ENCODE peak calls at places on chromosome 5, in seven cellular contexts. One of them, this sample, is unnamed.

GRCh38 chr5:17167171-17167891 is 50.1 kb upstream of the BASP1 start:
- DNase-seq in BJ: no peak
- DNase-seq in activated CD8-positive, alpha-beta T cell treated with anti-CD3 and anti-CD28 coated beads for 36 hours: no peak
- DNase-seq in psoas muscle: no peak
- DNase-seq in adrenal gland: no peak
- DNase-seq in cardiac muscle cell: no peak
- DNase-seq in fibroblast of pulmonary artery: no peak
- DNase-seq in this sample: no peak

GRCh38 chr5:74056789-74057164 is 430.8 kb downstream of the ARHGEF28 start:
- DNase-seq in adrenal gland: peak; percentile 23
- DNase-seq in cardiac muscle cell: peak; percentile 55
- DNase-seq in BJ: no peak
- DNase-seq in psoas muscle: no peak
- DNase-seq in activated CD8-positive, alpha-beta T cell treated with anti-CD3 and anti-CD28 coated beads for 36 hours: no peak
- DNase-seq in fibroblast of pulmonary artery: peak; percentile 67
- DNase-seq in this sample: no peak

GRCh38 chr5:64165500-64166200 is at the start of gene RNF180:
- DNase-seq in BJ: no peak
- DNase-seq in cardiac muscle cell: peak; percentile 54
- DNase-seq in fibroblast of pulmonary artery: peak; percentile 37
- DNase-seq in activated CD8-positive, alpha-beta T cell treated with anti-CD3 and anti-CD28 coated beads for 36 hours: peak; percentile 5
- DNase-seq in adrenal gland: peak; percentile 64
- DNase-seq in psoas muscle: peak; percentile 79
- DNase-seq in this sample: no peak

GRCh38 chr5:53130206-53130605 is 20.6 kb upstream of the MOCS2 start:
- DNase-seq in activated CD8-positive, alpha-beta T cell treated with anti-CD3 and anti-CD28 coated beads for 36 hours: no peak
- DNase-seq in adrenal gland: no peak
- DNase-seq in fibroblast of pulmonary artery: peak; percentile 17
- DNase-seq in cardiac muscle cell: peak; percentile 54
- DNase-seq in BJ: no peak
- DNase-seq in psoas muscle: no peak
- DNase-seq in this sample: no peak

GRCh38 chr5:64299805-64300204 is 134.2 kb downstream of the RNF180 start:
- DNase-seq in fibroblast of pulmonary artery: peak; percentile 17
- DNase-seq in activated CD8-positive, alpha-beta T cell treated with anti-CD3 and anti-CD28 coated beads for 36 hours: no peak
- DNase-seq in BJ: no peak
- DNase-seq in cardiac muscle cell: no peak
- DNase-seq in adrenal gland: no peak
- DNase-seq in psoas muscle: no peak
- DNase-seq in this sample: no peak

GRCh38 chr5:64873441-64873840 is 104.7 kb downstream of the CWC27 start:
- DNase-seq in BJ: no peak
- DNase-seq in cardiac muscle cell: no peak
- DNase-seq in activated CD8-positive, alpha-beta T cell treated with anti-CD3 and anti-CD28 coated beads for 36 hours: no peak
- DNase-seq in fibroblast of pulmonary artery: no peak
- DNase-seq in psoas muscle: no peak
- DNase-seq in adrenal gland: no peak
- DNase-seq in this sample: no peak

GRCh38 chr5:138706655-138707480 is 46.4 kb upstream of the CTNNA1 start:
- DNase-seq in fibroblast of pulmonary artery: peak; percentile 86
- DNase-seq in psoas muscle: peak; percentile 59
- DNase-seq in BJ: peak; percentile 23
- DNase-seq in cardiac muscle cell: peak; percentile 92
- DNase-seq in adrenal gland: no peak
- DNase-seq in activated CD8-positive, alpha-beta T cell treated with anti-CD3 and anti-CD28 coated beads for 36 hours: no peak
- DNase-seq in this sample: no peak

GRCh38 chr5:40652441-40653220 is 27.1 kb upstream of the PTGER4 start:
- DNase-seq in BJ: no peak
- DNase-seq in activated CD8-positive, alpha-beta T cell treated with anti-CD3 and anti-CD28 coated beads for 36 hours: peak; percentile 60
- DNase-seq in adrenal gland: no peak
- DNase-seq in fibroblast of pulmonary artery: no peak
- DNase-seq in psoas muscle: no peak
- DNase-seq in cardiac muscle cell: no peak
- DNase-seq in this sample: no peak

GRCh38 chr5:133906303-133906702 is 62.1 kb downstream of the C5orf15 start:
- DNase-seq in psoas muscle: no peak
- DNase-seq in activated CD8-positive, alpha-beta T cell treated with anti-CD3 and anti-CD28 coated beads for 36 hours: no peak
- DNase-seq in BJ: no peak
- DNase-seq in cardiac muscle cell: no peak
- DNase-seq in adrenal gland: no peak
- DNase-seq in fibroblast of pulmonary artery: no peak
- DNase-seq in this sample: no peak
- TF ChIP-seq CTCF in psoas muscle: no peak
- TF ChIP-seq CTCF in activated CD8-positive, alpha-beta T cell treated with anti-CD3 and anti-CD28 coated beads for 36 hours: no peak
- TF ChIP-seq CTCF in BJ: no peak
- TF ChIP-seq CTCF in cardiac muscle cell: no peak
- TF ChIP-seq CTCF in adrenal gland: no peak
- TF ChIP-seq CTCF in fibroblast of pulmonary artery: no peak
- TF ChIP-seq CTCF in this sample: no peak

GRCh38 chr5:127213231-127213630 is 77.4 kb upstream of the MEGF10 start:
- DNase-seq in activated CD8-positive, alpha-beta T cell treated with anti-CD3 and anti-CD28 coated beads for 36 hours: no peak
- DNase-seq in psoas muscle: no peak
- DNase-seq in fibroblast of pulmonary artery: no peak
- DNase-seq in adrenal gland: no peak
- DNase-seq in BJ: no peak
- DNase-seq in cardiac muscle cell: no peak
- DNase-seq in this sample: no peak

GRCh38 chr5:127216143-127216542 is 74.5 kb upstream of the MEGF10 start:
- DNase-seq in fibroblast of pulmonary artery: no peak
- DNase-seq in cardiac muscle cell: no peak
- DNase-seq in activated CD8-positive, alpha-beta T cell treated with anti-CD3 and anti-CD28 coated beads for 36 hours: no peak
- DNase-seq in psoas muscle: no peak
- DNase-seq in adrenal gland: no peak
- DNase-seq in BJ: no peak
- DNase-seq in this sample: no peak

GRCh38 chr5:127216906-127217675 is 73.5 kb upstream of the MEGF10 start:
- DNase-seq in BJ: no peak
- DNase-seq in activated CD8-positive, alpha-beta T cell treated with anti-CD3 and anti-CD28 coated beads for 36 hours: no peak
- DNase-seq in psoas muscle: no peak
- DNase-seq in fibroblast of pulmonary artery: no peak
- DNase-seq in adrenal gland: no peak
- DNase-seq in cardiac muscle cell: peak; percentile 13
- DNase-seq in this sample: no peak
- TF ChIP-seq CTCF in BJ: no peak
- TF ChIP-seq CTCF in activated CD8-positive, alpha-beta T cell treated with anti-CD3 and anti-CD28 coated beads for 36 hours: no peak
- TF ChIP-seq CTCF in psoas muscle: no peak
- TF ChIP-seq CTCF in fibroblast of pulmonary artery: no peak
- TF ChIP-seq CTCF in adrenal gland: no peak
- TF ChIP-seq CTCF in cardiac muscle cell: no peak
- TF ChIP-seq CTCF in this sample: no peak

GRCh38 chr5:113321266-113321665 is 113.5 kb downstream of the TSSK1B start:
- DNase-seq in cardiac muscle cell: no peak
- DNase-seq in BJ: no peak
- DNase-seq in psoas muscle: no peak
- DNase-seq in activated CD8-positive, alpha-beta T cell treated with anti-CD3 and anti-CD28 coated beads for 36 hours: no peak
- DNase-seq in adrenal gland: no peak
- DNase-seq in fibroblast of pulmonary artery: no peak
- DNase-seq in this sample: no peak
- TF ChIP-seq CTCF in cardiac muscle cell: peak; percentile 4
- TF ChIP-seq CTCF in BJ: no peak
- TF ChIP-seq CTCF in psoas muscle: no peak
- TF ChIP-seq CTCF in activated CD8-positive, alpha-beta T cell treated with anti-CD3 and anti-CD28 coated beads for 36 hours: no peak
- TF ChIP-seq CTCF in adrenal gland: no peak
- TF ChIP-seq CTCF in fibroblast of pulmonary artery: no peak
- TF ChIP-seq CTCF in this sample: no peak

DNA sequence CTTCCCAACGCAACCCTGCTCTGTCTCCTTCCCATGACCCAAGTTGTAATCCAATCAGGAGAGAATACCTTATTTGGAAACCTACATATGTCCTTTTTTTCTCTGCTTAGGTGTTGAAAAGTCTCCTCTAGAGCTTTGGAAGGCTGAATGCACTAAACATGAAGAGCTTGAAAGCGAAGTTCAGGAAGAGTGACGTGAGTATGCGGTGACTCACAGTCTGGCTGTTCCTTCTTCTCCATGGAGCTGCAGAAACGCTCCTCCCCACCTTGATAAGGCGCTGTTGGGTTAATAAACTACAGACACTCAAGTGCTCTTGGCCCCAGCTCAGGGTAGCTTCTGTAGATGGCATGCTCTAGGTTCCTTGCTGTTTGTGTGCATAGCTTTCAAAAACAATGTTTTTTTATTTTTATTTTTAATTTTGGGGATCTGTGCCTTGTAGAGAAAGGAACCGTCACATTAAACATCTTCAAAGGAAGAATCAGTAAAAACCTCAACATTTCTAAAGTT is 30.7 kb downstream of the RAI14 start:
- DNase-seq in BJ: no peak
- DNase-seq in fibroblast of pulmonary artery: peak; percentile 100
- DNase-seq in psoas muscle: no peak
- DNase-seq in adrenal gland: peak; percentile 78
- DNase-seq in activated CD8-positive, alpha-beta T cell treated with anti-CD3 and anti-CD28 coated beads for 36 hours: no peak
- DNase-seq in cardiac muscle cell: peak; percentile 99
- DNase-seq in this sample: peak; percentile 66
- TF ChIP-seq CTCF in BJ: no peak
- TF ChIP-seq CTCF in fibroblast of pulmonary artery: no peak
- TF ChIP-seq CTCF in psoas muscle: no peak
- TF ChIP-seq CTCF in adrenal gland: no peak
- TF ChIP-seq CTCF in activated CD8-positive, alpha-beta T cell treated with anti-CD3 and anti-CD28 coated beads for 36 hours: no peak
- TF ChIP-seq CTCF in cardiac muscle cell: no peak
- TF ChIP-seq CTCF in this sample: no peak

DNA sequence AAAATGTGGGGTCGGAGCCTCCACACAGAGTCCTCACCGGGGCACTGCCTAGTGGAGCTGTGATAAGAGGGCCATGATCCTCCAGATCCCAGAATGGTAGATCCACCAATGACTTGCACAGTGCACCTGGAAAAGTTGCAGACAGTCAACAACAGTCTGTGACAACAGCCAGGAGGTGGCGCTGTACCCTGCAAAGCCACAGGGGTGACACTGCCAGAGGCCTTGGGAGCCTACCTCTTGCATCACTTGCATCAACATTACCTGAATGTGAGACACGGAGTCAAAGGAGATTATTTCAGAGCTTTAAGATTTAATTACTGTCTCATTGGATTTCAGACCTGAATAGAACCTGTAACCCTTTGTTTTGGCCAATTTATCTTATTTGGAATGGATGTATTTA is 614.1 kb upstream of the CDH9 start:
- DNase-seq in activated CD8-positive, alpha-beta T cell treated with anti-CD3 and anti-CD28 coated beads for 36 hours: no peak
- DNase-seq in adrenal gland: no peak
- DNase-seq in cardiac muscle cell: peak; percentile 10
- DNase-seq in fibroblast of pulmonary artery: no peak
- DNase-seq in psoas muscle: no peak
- DNase-seq in BJ: no peak
- DNase-seq in this sample: no peak
- TF ChIP-seq CTCF in activated CD8-positive, alpha-beta T cell treated with anti-CD3 and anti-CD28 coated beads for 36 hours: no peak
- TF ChIP-seq CTCF in adrenal gland: no peak
- TF ChIP-seq CTCF in cardiac muscle cell: no peak
- TF ChIP-seq CTCF in fibroblast of pulmonary artery: no peak
- TF ChIP-seq CTCF in psoas muscle: no peak
- TF ChIP-seq CTCF in BJ: no peak
- TF ChIP-seq CTCF in this sample: no peak